ENCODE peak calls at places on chromosomes 1 and 21, in four cellular contexts. Z is lung, B is heart right ventricle, H is IMR-90. E is an unnamed sample.

GRCh38 chr1:16318544-16318943 is 33.7 kb downstream of the FBXO42 start:
- DNase-seq in Z (no peak), B (peak; percentile 17), H (no peak), E (no peak)

GRCh38 chr1:151267760-151268159 is 13.2 kb downstream of the PSMD4 start:
- DNase-seq in Z (no peak), B (no peak), H (peak; percentile 13), E (peak; percentile 85)

GRCh38 chr1:86754265-86754974 is 50.0 kb downstream of the SH3GLB1 start:
- DNase-seq in Z (no peak), B (no peak), H (no peak), E (no peak)

GRCh38 chr21:44421901-44422840 is 33.1 kb upstream of the LRRC3 start:
- DNase-seq in Z (no peak), B (no peak), H (no peak), E (no peak)

GRCh38 chr1:41566969-41567368 is 82.5 kb upstream of the EDN2 start:
- DNase-seq in Z (no peak), B (no peak), H (no peak), E (no peak)

GRCh38 chr1:14884619-14885175 is 268.9 kb upstream of the TMEM51 start:
- DNase-seq in Z (no peak), B (no peak), H (no peak), E (no peak)

GRCh38 chr1:79497193-79497773 is 490.8 kb upstream of the ADGRL4 start:
- DNase-seq in Z (no peak), B (no peak), H (peak; percentile 47), E (peak; percentile 37)

GRCh38 chr1:113744114-113744513 is 15.2 kb downstream of the PHTF1 start:
- DNase-seq in Z (no peak), B (no peak), H (no peak), E (no peak)

GRCh38 chr1:216961516-216961915 is 238.3 kb upstream of the ESRRG start:
- DNase-seq in Z (no peak), B (no peak), H (no peak), E (peak; percentile 27)

GRCh38 chr1:243394610-243395490 is 139.0 kb downstream of the SDCCAG8 start:
- DNase-seq in Z (no peak), B (no peak), H (no peak), E (no peak)

GRCh38 chr1:42295816-42296215 is 39.2 kb downstream of the FOXJ3 start:
- DNase-seq in Z (no peak), B (no peak), H (no peak), E (no peak)

DNA sequence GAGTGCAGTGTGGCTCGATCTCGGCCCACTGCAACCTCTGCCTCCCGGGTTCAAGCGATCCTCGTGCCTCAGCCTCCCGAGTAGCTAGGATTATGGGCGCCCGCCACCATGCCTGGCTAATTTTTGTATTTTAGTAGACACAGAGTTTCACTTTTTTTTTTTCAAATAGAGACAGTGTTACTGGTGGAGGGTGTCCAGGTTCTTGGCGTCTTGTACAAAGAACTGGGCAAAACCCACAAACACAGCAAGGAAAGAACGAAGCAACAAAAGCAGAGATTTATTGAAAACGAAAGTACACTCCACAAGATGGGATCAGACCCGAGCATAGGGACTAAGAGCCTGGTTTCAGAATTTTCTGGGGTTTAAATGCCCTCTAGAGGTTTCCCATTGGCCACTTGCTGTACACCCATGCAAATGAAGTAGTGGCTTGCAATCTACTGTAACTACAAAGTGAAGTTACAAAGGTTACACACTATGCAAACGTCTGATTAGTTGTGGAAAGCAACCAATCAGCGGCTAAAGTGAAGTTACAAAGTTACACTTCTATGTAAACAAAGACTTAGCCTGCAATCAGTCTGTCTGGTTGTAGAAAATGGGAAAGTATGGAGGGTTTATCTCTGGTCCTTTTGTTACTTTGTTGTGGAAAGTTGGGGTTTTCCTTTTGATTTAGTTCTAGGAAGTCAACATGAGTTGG is 199.1 kb downstream of the DYRK1A start:
- DNase-seq in Z (no peak), B (no peak), H (peak; percentile 37), E (no peak)
- TF ChIP-seq CTCF in Z (no peak), B (no peak), H (no peak), E (no peak)

GRCh38 chr21:26958792-26959191 is 8.1 kb downstream of the ADAMTS5 start:
- DNase-seq in Z (no peak), B (no peak), H (no peak), E (no peak)

GRCh38 chr21:26965091-26965566 is 1.8 kb downstream of the ADAMTS5 start:
- DNase-seq in Z (no peak), B (no peak), H (no peak), E (no peak)

GRCh38 chr21:26964379-26964778 is 2.5 kb downstream of the ADAMTS5 start:
- DNase-seq in Z (peak; percentile 32), B (peak; percentile 62), H (peak; percentile 15), E (no peak)

GRCh38 chr21:26962516-26963305 is 4.2 kb downstream of the ADAMTS5 start:
- DNase-seq in Z (no peak), B (no peak), H (no peak), E (no peak)

DNA sequence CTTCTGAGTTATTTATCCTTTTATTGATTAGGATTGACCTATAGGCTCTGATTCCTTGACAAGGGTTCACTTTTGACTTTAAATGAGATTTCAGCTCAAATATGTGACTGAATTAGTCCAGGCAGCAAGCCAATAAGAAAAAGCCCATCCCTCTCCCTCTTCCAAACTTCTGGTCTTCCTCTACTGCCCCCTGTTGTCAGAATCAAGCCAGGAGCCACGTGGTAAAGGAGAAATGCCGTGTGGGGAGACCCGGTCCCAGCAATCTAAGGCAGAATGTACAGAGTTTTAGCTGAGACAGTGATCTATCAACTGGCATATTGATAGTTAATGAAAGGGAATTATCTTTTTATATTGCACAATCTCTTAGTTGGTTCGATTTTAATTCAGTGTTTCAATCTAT is 5.2 kb downstream of the ADAMTS5 start:
- DNase-seq in Z (no peak), B (no peak), H (no peak), E (no peak)
- TF ChIP-seq CTCF in Z (no peak), B (peak; percentile 21), H (peak; percentile 11), E (peak; percentile 23)

DNA sequence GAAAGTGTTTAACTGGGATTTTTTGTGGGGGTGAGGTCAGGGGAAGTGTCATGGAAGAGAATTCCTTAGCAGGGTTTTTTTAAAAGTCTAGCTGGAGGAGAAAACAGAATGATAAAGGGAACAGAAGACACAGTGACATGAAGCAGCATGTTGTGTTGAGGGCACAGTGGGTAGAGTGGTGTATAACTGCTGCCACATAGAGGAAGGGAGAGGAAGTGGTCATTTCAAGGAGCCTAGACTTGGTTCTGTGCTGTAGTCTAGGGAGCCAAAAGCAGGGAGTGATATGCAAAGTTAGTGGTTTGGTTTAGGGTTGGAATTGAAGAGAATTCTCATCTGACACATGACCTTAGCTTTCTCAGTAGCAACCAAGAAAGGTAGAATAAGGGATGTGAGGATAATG is 10.2 kb downstream of the EEIG2 start:
- DNase-seq in Z (no peak), B (no peak), H (peak; percentile 6), E (peak; percentile 59)
- TF ChIP-seq CTCF in Z (no peak), B (peak; percentile 13), H (peak; percentile 34), E (peak; percentile 70)

DNA sequence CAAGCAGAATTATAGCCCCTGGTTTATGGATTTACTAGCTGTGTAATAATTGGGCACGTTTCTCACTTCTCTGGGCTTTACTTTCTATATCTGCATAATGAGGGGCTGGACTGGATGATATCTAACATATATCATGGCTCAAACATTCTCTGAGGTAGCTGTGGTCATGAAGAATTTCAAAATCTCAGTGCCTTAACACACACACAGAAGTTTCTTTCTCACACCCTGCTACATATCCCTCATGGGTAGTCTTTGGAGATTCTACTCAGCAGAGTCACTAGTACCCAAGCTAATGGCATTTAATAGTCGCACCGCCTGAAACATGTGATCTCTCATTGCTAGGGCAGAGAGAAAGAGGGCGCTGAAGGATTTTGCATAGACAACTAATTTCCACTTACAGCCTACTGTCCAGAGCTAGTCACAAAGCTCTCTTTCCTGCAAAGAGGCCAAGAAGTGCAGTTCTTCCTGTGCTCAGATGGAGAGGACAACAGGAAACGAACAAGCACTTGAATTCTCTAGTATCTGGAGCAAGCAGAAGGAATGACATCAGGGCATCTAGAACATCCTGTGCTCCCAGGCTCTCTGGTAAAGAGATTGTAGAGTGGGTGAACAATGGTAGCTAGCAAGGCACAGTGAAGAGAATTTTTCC is 183.5 kb upstream of the PTBP2 start:
- DNase-seq in Z (peak; percentile 41), B (no peak), H (peak; percentile 68), E (no peak)
- TF ChIP-seq CTCF in Z (no peak), B (peak; percentile 26), H (no peak), E (no peak)

GRCh38 chr1:236292425-236292824 is 10.7 kb upstream of the ERO1B start:
- DNase-seq in Z (no peak), B (no peak), H (no peak), E (no peak)

GRCh38 chr1:236287356-236287755 is 5.6 kb upstream of the ERO1B start:
- DNase-seq in Z (no peak), B (no peak), H (no peak), E (no peak)

GRCh38 chr1:236287757-236288619 is 6.2 kb upstream of the ERO1B start:
- DNase-seq in Z (no peak), B (no peak), H (no peak), E (no peak)

GRCh38 chr1:236289492-236290131 is 7.9 kb upstream of the ERO1B start:
- DNase-seq in Z (no peak), B (no peak), H (no peak), E (no peak)

DNA sequence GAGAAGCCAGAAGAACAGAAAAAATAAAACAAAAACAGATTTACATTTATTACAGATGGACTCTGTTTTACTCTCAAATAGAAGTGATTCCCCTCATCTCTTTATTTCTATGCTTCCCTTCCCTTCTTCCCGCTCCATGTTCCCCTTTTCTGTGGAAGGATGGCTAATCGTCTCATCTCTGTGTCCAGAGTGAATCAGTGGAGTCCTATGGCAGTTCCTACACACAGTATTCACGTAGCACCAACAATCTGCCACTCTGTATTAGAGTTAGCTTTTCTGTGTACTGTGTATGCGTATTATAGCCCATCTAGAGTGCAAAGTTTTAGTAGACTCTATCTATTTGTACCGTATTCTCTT is 6.8 kb upstream of the ERO1B start:
- DNase-seq in Z (no peak), B (no peak), H (no peak), E (no peak)
- TF ChIP-seq CTCF in Z (no peak), B (no peak), H (no peak), E (no peak)

GRCh38 chr1:56967900-56968832 is 2.4 kb upstream of the C8B start:
- DNase-seq in Z (no peak), B (peak; percentile 23), H (peak; percentile 15), E (peak; percentile 1)
- TF ChIP-seq CTCF in Z (no peak), B (peak; percentile 46), H (peak; percentile 50), E (no peak)

GRCh38 chr1:228734881-228735801 is at the start of gene RHOU:
- DNase-seq in Z (peak; percentile 73), B (peak; percentile 83), H (peak; percentile 37), E (no peak)
- TF ChIP-seq CTCF in Z (peak; percentile 46), B (peak; percentile 59), H (peak; percentile 71), E (peak; percentile 16)